ENCODE peak calls at places on chromosomes 2 and 18, in five cellular contexts. I is HAP-1, B is ovary, O is sigmoid colon, C is A549. Y is an unnamed sample. For H3K4me1, the result is how much of the 10 kb centered on the place peaks cover.

GRCh38 chr2:217993817-217994459 is 8.9 kb downstream of the TNS1 start:
- DNase-seq in I (no peak), B (peak), O (peak), C (peak), Y (peak)

GRCh38 chr18:56902653-56903052 is 244.2 kb upstream of the BOD1L2 start:
- DNase-seq in I (no peak), B (no peak), O (no peak), C (peak), Y (no peak)

GRCh38 chr2:238305965-238306679 is 14.2 kb upstream of the TRAF3IP1 start:
- DNase-seq in I (no peak), B (no peak), O (no peak), C (no peak), Y (no peak)

GRCh38 chr2:73418343-73418742 is 32.7 kb downstream of the ALMS1 start:
- DNase-seq in I (no peak), B (peak), O (peak), C (no peak), Y (peak)

GRCh38 chr18:21241224-21242131 is 554 bp upstream of the GREB1L start:
- DNase-seq in I (no peak), B (peak), O (no peak), C (no peak), Y (peak)

GRCh38 chr2:240775911-240776310 is 44.1 kb downstream of the KIF1A start:
- DNase-seq in I (no peak), B (peak), O (no peak), C (no peak), Y (peak)

GRCh38 chr2:103847276-103847675 is 1006.6 kb upstream of the POU3F3 start:
- DNase-seq in I (no peak), B (no peak), O (no peak), C (no peak), Y (no peak)

GRCh38 chr2:170237572-170238120 is 59.7 kb downstream of the MYO3B start:
- DNase-seq in I (no peak), B (no peak), O (no peak), C (no peak), Y (no peak)

GRCh38 chr2:161905389-161906046 is 168.5 kb downstream of the DPP4 start:
- DNase-seq in I (no peak), B (no peak), O (no peak), C (peak), Y (no peak)

GRCh38 chr18:76374330-76375281 is 120.4 kb downstream of the ZNF516 start:
- DNase-seq in I (no peak), B (no peak), O (no peak), C (no peak), Y (no peak)

DNA sequence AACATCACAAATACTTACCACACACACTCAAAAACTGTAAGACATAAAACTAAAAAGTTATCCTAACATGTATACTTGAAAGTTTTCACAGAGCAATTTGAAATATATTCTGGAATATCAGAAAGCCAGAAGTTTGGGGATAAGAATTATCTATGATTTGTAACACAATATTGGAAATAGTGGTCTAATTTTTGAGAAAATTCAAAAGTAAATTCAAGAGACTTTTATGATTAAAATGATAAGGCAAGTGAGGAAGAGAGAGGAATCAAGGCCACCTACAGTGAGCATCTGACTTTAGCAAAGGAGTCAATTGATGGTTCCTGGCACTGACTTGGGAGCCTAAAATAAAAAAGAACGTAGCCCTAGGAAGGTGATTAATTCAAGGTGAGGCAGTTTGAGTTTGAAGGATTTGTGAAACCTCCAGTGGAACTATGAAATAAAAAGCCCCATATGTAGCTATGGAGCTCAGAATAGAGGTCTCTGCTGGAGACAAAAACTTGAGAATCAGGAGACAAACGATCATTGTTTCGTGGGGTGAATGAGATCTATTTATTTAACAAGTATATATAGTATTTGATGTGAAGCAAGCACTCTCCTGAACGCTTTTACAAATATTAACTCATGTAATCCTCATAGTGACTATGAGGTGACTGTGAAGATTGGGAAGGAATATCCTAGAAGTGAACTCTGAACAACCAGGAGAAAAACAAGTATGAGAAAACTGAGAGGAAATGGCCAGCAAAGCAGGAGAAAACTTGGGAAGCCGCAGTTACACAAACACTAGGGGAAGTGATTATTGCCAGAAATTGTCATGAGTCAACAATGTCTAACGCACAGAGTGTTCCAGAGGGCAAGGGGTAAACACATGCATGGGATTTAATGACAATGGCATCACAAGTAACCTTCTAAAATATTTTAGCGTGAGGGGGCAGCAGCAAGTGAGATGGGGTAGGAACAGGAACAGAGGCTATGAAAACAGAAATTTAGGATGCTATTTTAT is 12.8 kb downstream of the TFPI start:
- DNase-seq in I (no peak), B (no peak), O (no peak), C (peak), Y (no peak)
- H3K4me1 ChIP-seq in I (under half), B (under half), O (under half), C (half or more), Y (under half)

GRCh38 chr2:143150287-143150686 is 21.1 kb downstream of the ARHGAP15 start:
- DNase-seq in I (no peak), B (no peak), O (no peak), C (no peak), Y (no peak)
- H3K4me1 ChIP-seq in I (under half), B (under half), O (under half), C (under half), Y (under half)

DNA sequence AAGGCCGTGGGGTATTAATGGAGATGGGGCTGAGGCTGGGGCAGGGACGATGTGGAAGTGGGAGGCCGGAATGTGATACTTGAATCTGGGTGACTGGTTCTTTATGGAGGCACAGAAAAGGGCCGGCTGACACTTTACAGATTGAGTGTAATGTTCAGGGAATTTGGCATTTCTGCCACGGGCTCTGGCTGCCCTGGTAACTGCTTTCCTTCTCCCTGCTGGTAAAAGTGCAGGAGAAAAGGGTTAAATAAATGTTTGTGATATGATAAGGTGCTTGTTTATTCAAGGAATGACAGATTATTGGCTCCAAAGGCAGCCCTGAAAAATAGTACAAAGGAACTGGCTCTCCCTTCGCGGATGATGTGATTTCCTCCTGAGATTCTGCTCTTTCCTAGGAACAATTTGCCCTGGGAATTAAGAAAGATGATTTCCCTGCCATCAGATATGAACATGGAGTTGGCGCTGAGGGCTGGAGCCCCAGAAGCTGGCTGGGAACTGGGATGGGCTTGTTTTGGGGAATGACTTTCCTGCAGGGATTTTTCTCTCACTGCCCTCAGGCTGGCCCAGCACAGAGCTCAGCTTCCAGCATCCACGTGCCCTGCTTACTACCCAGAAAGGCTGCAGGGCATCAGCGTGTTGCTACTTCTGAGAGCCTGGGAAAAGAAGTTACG is 52.9 kb upstream of the CTAGE1 start:
- DNase-seq in I (no peak), B (no peak), O (no peak), C (peak), Y (peak)
- H3K4me1 ChIP-seq in I (under half), B (under half), O (under half), C (half or more), Y (under half)

GRCh38 chr2:200310545-200310971 is 4.1 kb downstream of the SPATS2L start:
- DNase-seq in I (no peak), B (no peak), O (no peak), C (no peak), Y (no peak)
- H3K4me1 ChIP-seq in I (under half), B (under half), O (under half), C (under half), Y (under half)